ENCODE peak calls at places on chromosomes 3 and 15, in nine cellular contexts. Z, Q, S, J, P, R, E, L and O are unnamed samples.

GRCh38 chr3:124714218-124714853 is 15.9 kb upstream of the UMPS start:
- DNase-seq in Z (no peak), Q (no peak), S (no peak), J (no peak), P (no peak), R (no peak), E (no peak), L (no peak), O (no peak)

GRCh38 chr15:52498700-52499099 is 30.0 kb downstream of the MYO5A start:
- DNase-seq in Z (no peak), Q (no peak), S (no peak), J (no peak), P (no peak), R (no peak), E (no peak), L (no peak), O (no peak)

GRCh38 chr3:112514527-112515128 is 15.4 kb upstream of the BTLA start:
- DNase-seq in Z (no peak), Q (no peak), S (peak), J (no peak), P (no peak), R (no peak), E (peak), L (no peak), O (peak)

GRCh38 chr15:29090617-29091466 is 178.8 kb downstream of the NSMCE3 start:
- DNase-seq in Z (no peak), Q (no peak), S (peak), J (peak), P (peak), R (no peak), E (no peak), L (no peak), O (peak)

GRCh38 chr15:35751421-35752133 is 205.6 kb upstream of the DPH6 start:
- DNase-seq in Z (peak), Q (peak), S (peak), J (peak), P (peak), R (peak), E (peak), L (peak), O (peak)

GRCh38 chr3:14511971-14512943 is 27.9 kb downstream of the GRIP2 start:
- DNase-seq in Z (peak), Q (no peak), S (no peak), J (peak), P (no peak), R (peak), E (no peak), L (no peak), O (no peak)

GRCh38 chr15:68819451-68820204 is 1.1 kb downstream of the ANP32A start:
- DNase-seq in Z (peak), Q (peak), S (peak), J (peak), P (no peak), R (peak), E (peak), L (peak), O (peak)

GRCh38 chr3:197989651-197990050 is 29.6 kb downstream of the LMLN start:
- DNase-seq in Z (no peak), Q (no peak), S (no peak), J (no peak), P (no peak), R (no peak), E (no peak), L (no peak), O (no peak)

GRCh38 chr3:12658593-12659058 is 5.3 kb downstream of the RAF1 start:
- DNase-seq in Z (no peak), Q (no peak), S (no peak), J (no peak), P (no peak), R (no peak), E (no peak), L (no peak), O (no peak)

GRCh38 chr3:48678056-48678455 is 7.7 kb downstream of the NCKIPSD start:
- DNase-seq in Z (no peak), Q (no peak), S (no peak), J (no peak), P (no peak), R (no peak), E (no peak), L (no peak), O (no peak)

GRCh38 chr15:70560617-70561328 is 202.6 kb downstream of the UACA start:
- DNase-seq in Z (no peak), Q (peak), S (no peak), J (peak), P (no peak), R (no peak), E (no peak), L (no peak), O (no peak)

GRCh38 chr15:70561885-70562284 is 201.5 kb downstream of the UACA start:
- DNase-seq in Z (no peak), Q (peak), S (no peak), J (peak), P (no peak), R (no peak), E (no peak), L (no peak), O (no peak)

GRCh38 chr15:70559840-70560239 is 203.5 kb downstream of the UACA start:
- DNase-seq in Z (no peak), Q (no peak), S (no peak), J (peak), P (no peak), R (no peak), E (no peak), L (no peak), O (no peak)

GRCh38 chr15:70563561-70564095 is 199.7 kb downstream of the UACA start:
- DNase-seq in Z (no peak), Q (peak), S (no peak), J (peak), P (no peak), R (no peak), E (no peak), L (no peak), O (no peak)

GRCh38 chr15:70562906-70563305 is 200.5 kb downstream of the UACA start:
- DNase-seq in Z (no peak), Q (peak), S (no peak), J (no peak), P (no peak), R (no peak), E (no peak), L (no peak), O (no peak)
- TF ChIP-seq CTCF in Z (no peak), Q (no peak), S (no peak), J (no peak), P (no peak), R (no peak), E (no peak), L (no peak), O (no peak)

DNA sequence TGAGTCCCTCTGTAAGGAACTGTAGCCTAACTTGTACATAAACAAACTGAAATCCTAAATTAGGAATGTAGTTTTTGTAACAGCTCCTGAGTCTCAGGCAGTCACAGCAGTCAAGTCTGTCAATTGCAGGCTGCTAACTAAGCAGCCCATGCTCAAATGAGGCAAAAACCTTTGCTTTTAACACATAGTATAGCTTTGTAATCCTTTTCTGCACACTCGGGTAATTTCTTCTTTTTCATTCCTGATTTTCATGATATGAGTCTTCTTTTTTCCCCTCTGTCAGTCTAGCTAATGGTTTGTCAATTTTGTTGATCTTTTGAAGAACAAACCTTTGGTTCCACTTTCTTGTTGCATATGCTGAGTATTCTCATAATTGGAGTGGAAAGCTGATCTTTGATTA is 84.9 kb upstream of the LRRFIP2 start:
- DNase-seq in Z (no peak), Q (no peak), S (no peak), J (no peak), P (no peak), R (no peak), E (no peak), L (no peak), O (no peak)
- TF ChIP-seq CTCF in Z (no peak), Q (no peak), S (no peak), J (no peak), P (no peak), R (no peak), E (no peak), L (no peak), O (no peak)

DNA sequence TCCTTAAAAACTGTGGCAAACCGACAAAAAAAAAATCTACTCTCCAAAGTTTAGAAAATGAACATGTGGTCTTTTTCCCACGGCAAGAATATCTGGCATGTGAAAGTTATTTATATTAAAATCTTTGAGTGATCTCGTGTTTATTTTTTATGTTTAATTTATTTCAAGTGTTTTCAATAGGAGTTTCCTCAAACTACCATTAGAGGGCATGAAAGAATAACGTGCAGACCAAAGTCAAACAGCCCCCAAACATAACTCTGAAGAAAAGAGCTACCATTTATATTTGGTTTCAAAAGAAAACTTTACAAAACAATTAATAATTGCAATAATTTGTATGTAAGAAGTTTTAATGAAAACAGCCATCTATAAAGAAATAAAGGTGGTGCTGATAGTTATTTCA is 286.3 kb downstream of the ZIC4 start:
- DNase-seq in Z (no peak), Q (no peak), S (no peak), J (no peak), P (no peak), R (no peak), E (no peak), L (peak), O (no peak)
- TF ChIP-seq CTCF in Z (peak), Q (no peak), S (no peak), J (peak), P (peak), R (no peak), E (peak), L (peak), O (no peak)

DNA sequence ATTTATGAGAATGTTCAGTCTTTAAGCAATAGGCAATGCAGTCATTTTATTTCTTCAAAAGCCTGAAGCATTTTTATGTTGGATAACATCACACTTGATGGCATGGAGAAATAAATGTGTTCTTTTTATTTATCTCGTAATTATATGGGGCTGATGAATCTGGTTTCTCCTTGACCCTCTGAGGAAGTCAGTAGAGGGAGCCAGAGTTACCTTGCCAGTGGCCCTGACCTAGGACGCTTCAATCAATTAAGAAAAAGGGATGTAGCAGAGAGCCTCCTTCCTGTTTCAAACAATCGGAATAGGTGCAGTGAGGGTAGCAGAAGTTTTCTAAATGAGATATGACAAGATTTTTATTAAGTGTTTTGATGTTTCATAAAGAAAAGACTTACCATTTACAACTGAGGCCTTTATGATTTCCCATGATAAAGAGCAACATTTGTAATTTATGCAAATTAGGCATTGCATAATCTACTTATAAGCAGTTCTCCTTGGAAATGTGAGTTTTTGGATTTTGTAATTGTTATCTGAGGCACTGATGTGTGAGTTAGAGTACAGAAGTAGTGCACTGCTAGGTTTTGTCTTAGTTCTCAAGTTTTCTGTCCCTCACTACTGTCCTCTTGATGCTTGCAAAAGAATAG is 129.1 kb downstream of the RAP2B start:
- DNase-seq in Z (no peak), Q (no peak), S (peak), J (no peak), P (peak), R (no peak), E (peak), L (peak), O (peak)
- TF ChIP-seq CTCF in Z (peak), Q (no peak), S (no peak), J (peak), P (peak), R (peak), E (peak), L (peak), O (no peak)

GRCh38 chr3:56711344-56711743 is 28.3 kb upstream of the TASOR start:
- DNase-seq in Z (no peak), Q (no peak), S (peak), J (no peak), P (no peak), R (no peak), E (no peak), L (no peak), O (peak)
- TF ChIP-seq CTCF in Z (no peak), Q (no peak), S (no peak), J (no peak), P (no peak), R (no peak), E (no peak), L (no peak), O (no peak)

DNA sequence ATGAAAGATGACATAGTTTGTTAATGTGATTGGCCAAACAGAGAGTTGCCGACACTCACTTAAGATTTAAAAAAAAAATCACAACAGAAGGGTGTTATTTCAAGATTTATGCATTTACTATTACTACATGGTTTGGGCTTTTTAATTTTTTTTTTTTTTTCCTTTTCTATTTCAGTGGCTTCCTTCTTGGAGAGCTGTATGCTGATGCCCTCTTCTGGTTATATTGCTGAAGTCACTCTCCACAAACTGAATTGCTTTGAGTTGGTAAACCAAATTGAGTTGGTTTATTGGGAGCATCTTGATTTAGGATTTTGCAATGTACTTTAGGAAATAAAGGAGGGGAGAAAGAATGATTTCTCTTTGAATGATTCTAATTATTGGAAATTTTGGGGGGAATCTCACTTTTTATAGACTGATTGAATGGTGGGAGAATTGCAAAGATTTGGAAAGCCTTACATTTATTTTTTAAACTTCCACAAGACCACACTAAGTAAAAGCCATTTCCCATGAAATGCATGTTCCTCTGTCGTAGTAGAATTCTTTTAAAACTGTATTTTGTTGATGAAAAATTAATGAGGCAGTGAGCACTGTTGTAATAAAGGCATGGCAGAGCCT is 186.6 kb upstream of the FEZF2 start:
- DNase-seq in Z (no peak), Q (no peak), S (no peak), J (no peak), P (peak), R (no peak), E (peak), L (peak), O (peak)
- TF ChIP-seq CTCF in Z (no peak), Q (peak), S (no peak), J (peak), P (peak), R (no peak), E (peak), L (peak), O (peak)

GRCh38 chr15:23759964-23760363 is 72.9 kb upstream of the NDN start:
- DNase-seq in Z (peak), Q (no peak), S (no peak), J (peak), P (no peak), R (no peak), E (no peak), L (no peak), O (no peak)
- TF ChIP-seq CTCF in Z (no peak), Q (no peak), S (no peak), J (peak), P (no peak), R (no peak), E (no peak), L (no peak), O (no peak)